ENCODE peak calls at places on chromosomes 11 and 22, in seven cellular contexts. L is GM23248, Y is HCT116, X is neural progenitor cell, B is PC-3, O is GM23338, P is hepatocyte. U is an unnamed sample.

GRCh38 chr11:2298795-2299747 is 2.6 kb downstream of the C11orf21 start:
- DNase-seq in X (peak; percentile 84), L (no peak), Y (no peak), O (peak; percentile 75), B (peak; percentile 70), P (peak; percentile 77), U (no peak)

GRCh38 chr22:43014062-43014875 is 680 bp downstream of the PACSIN2 start:
- DNase-seq in B (peak; percentile 34), P (peak; percentile 71), L (peak; percentile 79), X (peak; percentile 80), O (peak; percentile 77), Y (no peak), U (peak; percentile 14)

GRCh38 chr22:20316217-20316843 is 3.5 kb downstream of the DGCR6L start:
- DNase-seq in X (peak; percentile 0), Y (no peak), P (no peak), B (no peak), L (no peak), O (no peak), U (no peak)

GRCh38 chr22:45462034-45462655 is 40.5 kb upstream of the FBLN1 start:
- DNase-seq in Y (no peak), L (no peak), P (peak; percentile 56), O (peak; percentile 76), X (no peak), B (no peak), U (no peak)

GRCh38 chr11:15867886-15868285 is 488.5 kb downstream of the SOX6 start:
- DNase-seq in Y (no peak), P (no peak), B (no peak), X (no peak), O (no peak), L (no peak), U (no peak)

GRCh38 chr22:37254867-37255233 is 10.8 kb upstream of the RAC2 start:
- DNase-seq in X (no peak), O (no peak), L (no peak), B (peak; percentile 11), P (no peak), Y (no peak), U (no peak)

GRCh38 chr22:37633082-37633692 is 6.3 kb upstream of the SH3BP1 start:
- DNase-seq in L (no peak), O (no peak), P (no peak), Y (no peak), X (no peak), B (no peak), U (no peak)

GRCh38 chr11:121235057-121235456 is 57.5 kb upstream of the SC5D start:
- DNase-seq in X (no peak), L (no peak), O (no peak), B (no peak), P (no peak), Y (no peak), U (no peak)

GRCh38 chr22:22408731-22409696 is 99.5 kb downstream of the ZNF280B start:
- DNase-seq in O (peak; percentile 74), P (peak; percentile 63), B (peak; percentile 35), L (peak; percentile 37), X (peak; percentile 63), Y (peak; percentile 33), U (peak; percentile 55)

GRCh38 chr22:20292673-20293232 is 24.6 kb upstream of the RTN4R start:
- DNase-seq in L (no peak), O (no peak), X (no peak), Y (no peak), B (no peak), P (no peak), U (no peak)

GRCh38 chr11:35365395-35365794 is 54.0 kb downstream of the SLC1A2 start:
- DNase-seq in Y (no peak), O (no peak), P (no peak), X (no peak), L (no peak), B (no peak), U (no peak)

GRCh38 chr22:38467438-38467903 is 425 bp upstream of the KDELR3 start:
- DNase-seq in O (peak; percentile 47), P (no peak), B (no peak), X (no peak), L (no peak), Y (no peak), U (no peak)

GRCh38 chr11:88508808-88509581 is 171.5 kb upstream of the CTSC start:
- DNase-seq in O (peak; percentile 74), L (peak; percentile 56), P (peak; percentile 59), B (no peak), Y (no peak), X (peak; percentile 57), U (no peak)

GRCh38 chr11:109680127-109680526 is 258.1 kb downstream of the C11orf87 start:
- DNase-seq in Y (no peak), P (no peak), B (peak; percentile 19), O (no peak), L (peak; percentile 38), X (no peak), U (no peak)

GRCh38 chr11:22192642-22193347 is at the start of gene ANO5:
- DNase-seq in B (no peak), L (peak; percentile 7), X (peak; percentile 87), P (peak; percentile 78), Y (no peak), O (peak; percentile 81), U (peak; percentile 56)

GRCh38 chr11:76371170-76371569 is 9.8 kb downstream of the THAP12 start:
- DNase-seq in X (no peak), O (no peak), L (peak; percentile 91), B (peak; percentile 96), P (peak; percentile 63), Y (peak; percentile 28), U (no peak)

GRCh38 chr11:69889400-69890372 is 70.5 kb upstream of the FGF3 start:
- DNase-seq in Y (no peak), X (peak; percentile 55), B (no peak), P (no peak), O (peak; percentile 52), L (no peak), U (no peak)

GRCh38 chr11:104060004-104060403 is 23.6 kb downstream of the DDI1 start:
- DNase-seq in B (no peak), P (peak; percentile 3), L (no peak), Y (no peak), X (no peak), O (no peak), U (no peak)

GRCh38 chr22:46661221-46661851 is 41.1 kb downstream of the GRAMD4 start:
- DNase-seq in L (peak; percentile 32), X (no peak), P (no peak), Y (peak; percentile 62), B (peak; percentile 85), O (no peak), U (no peak)

DNA sequence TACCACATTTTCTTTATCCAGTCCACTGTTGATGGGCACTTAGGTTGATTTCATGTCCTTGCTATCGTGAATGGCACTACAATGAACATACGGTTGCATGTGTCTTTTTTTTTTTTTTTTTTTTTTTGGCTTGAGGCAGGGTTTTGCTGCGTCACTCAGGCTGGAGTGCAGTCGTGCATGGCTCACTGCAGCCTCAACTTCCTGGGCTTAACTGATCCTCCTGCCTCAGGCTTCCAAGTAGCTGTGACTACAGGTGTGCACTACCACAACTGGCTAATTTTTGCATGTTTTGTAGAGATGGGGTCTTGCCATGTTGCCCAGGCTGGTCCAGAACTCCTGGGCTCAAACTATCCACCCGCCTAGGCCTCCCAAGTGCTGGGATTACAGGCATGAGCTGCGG is 1.5 kb upstream of the CCDC90B start:
- DNase-seq in B (no peak), P (no peak), L (no peak), X (no peak), O (no peak), Y (no peak), U (no peak)
- TF ChIP-seq EZH2phosphoT487 in B (no peak), P (no peak), L (no peak), X (no peak), O (no peak), Y (no peak), U (no peak)

GRCh38 chr11:125404811-125405481 is 91.1 kb downstream of the FEZ1 start:
- DNase-seq in O (peak; percentile 84), P (peak; percentile 82), Y (peak; percentile 21), B (peak; percentile 50), X (peak; percentile 87), L (peak; percentile 67), U (peak; percentile 49)
- H2AFZ ChIP-seq in O (peak overlapping the region; percentile 76), P (no peak overlapping the region), Y (peak overlapping the region; percentile 71), B (no peak overlapping the region), X (no peak overlapping the region), L (peak overlapping the region; percentile 21), U (peak overlapping the region; percentile 24)

DNA sequence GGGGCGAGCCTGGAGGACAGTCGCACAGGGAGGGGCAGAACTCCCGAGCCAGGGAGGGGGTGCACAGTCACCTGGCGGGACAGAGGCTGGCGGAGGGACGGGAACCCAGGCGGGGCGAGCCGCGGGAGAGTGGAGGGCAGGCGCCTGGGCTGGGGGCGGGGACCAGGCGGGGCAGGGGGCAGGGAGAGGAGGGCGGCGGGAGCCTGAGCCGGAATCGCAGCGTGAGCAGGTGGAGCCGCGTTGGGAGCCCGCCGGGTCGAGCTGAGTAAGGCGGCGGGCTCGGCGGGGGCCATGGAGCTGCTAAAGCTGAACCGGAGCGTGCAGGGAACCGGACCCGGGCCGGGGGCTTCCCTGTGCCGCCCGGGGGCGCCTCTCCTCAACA is at the start of gene CCKBR:
- DNase-seq in P (peak; percentile 64), X (peak; percentile 80), L (no peak), O (peak; percentile 72), B (no peak), Y (no peak), U (no peak)
- TF ChIP-seq EZH2 in P (no peak), X (no peak), L (no peak), O (no peak), B (no peak), Y (no peak), U (no peak)

GRCh38 chr11:102079625-102080024 is 30.6 kb upstream of the YAP1 start:
- DNase-seq in Y (no peak), P (no peak), L (peak; percentile 11), X (no peak), O (no peak), B (peak; percentile 65), U (no peak)
- TF ChIP-seq EZH2phosphoT487 in Y (no peak), P (no peak), L (no peak), X (no peak), O (no peak), B (no peak), U (no peak)

GRCh38 chr11:59548309-59548656 is 36.9 kb downstream of the OR4D9 start:
- DNase-seq in O (no peak), L (no peak), B (no peak), X (no peak), P (no peak), Y (no peak), U (no peak)

GRCh38 chr11:59550842-59551650 is 39.7 kb downstream of the OR4D9 start:
- DNase-seq in L (peak; percentile 89), B (peak; percentile 95), Y (peak; percentile 91), X (peak; percentile 90), O (peak; percentile 96), P (peak; percentile 88), U (peak; percentile 85)

GRCh38 chr11:59551651-59552521 is 40.5 kb downstream of the OR4D9 start:
- DNase-seq in P (peak; percentile 84), Y (peak; percentile 55), L (peak; percentile 86), X (peak; percentile 74), B (peak; percentile 82), O (peak; percentile 81), U (no peak)

GRCh38 chr11:59552844-59553243 is 41.5 kb downstream of the OR4D9 start:
- DNase-seq in B (no peak), Y (no peak), L (no peak), P (no peak), X (peak; percentile 9), O (no peak), U (no peak)

GRCh38 chr11:59550368-59550841 is 39.1 kb downstream of the OR4D9 start:
- DNase-seq in L (peak; percentile 95), Y (peak; percentile 96), O (peak; percentile 97), X (peak; percentile 95), P (peak; percentile 93), B (peak; percentile 99), U (peak; percentile 95)
- H2AFZ ChIP-seq in L (peak overlapping the region; percentile 92), Y (no peak overlapping the region), O (no peak overlapping the region), X (peak overlapping the region; percentile 70), P (peak overlapping the region; percentile 78), B (peak overlapping the region; percentile 77), U (peak overlapping the region; percentile 79)